ENCODE peak calls at places on chromosomes 4 and X, in four cellular contexts. J is activated CD8-positive, alpha-beta memory T cell treated with anti-CD3 and anti-CD28 coated beads for 48 hours; P is foreskin fibroblast; U is substantia nigra. O is an unnamed sample.

GRCh38 chrX:136816970-136817369 is 36.2 kb upstream of the ARHGEF6 start:
- DNase-seq in J (no peak), P (peak), U (no peak), O (no peak)

GRCh38 chrX:152842772-152843338 is 12.0 kb downstream of the NSDHL start:
- DNase-seq in J (no peak), P (no peak), U (no peak), O (no peak)

GRCh38 chr4:53131562-53131925 is 234.3 kb downstream of the SCFD2 start:
- DNase-seq in J (no peak), P (no peak), U (no peak), O (no peak)

GRCh38 chr4:121049072-121049599 is 23.2 kb downstream of the NDNF start:
- DNase-seq in J (no peak), P (no peak), U (no peak), O (no peak)

GRCh38 chr4:124854968-124855367 is 142.4 kb upstream of the ANKRD50 start:
- DNase-seq in J (no peak), P (peak), U (no peak), O (no peak)

GRCh38 chr4:183411291-183411861 is 33.1 kb upstream of the CDKN2AIP start:
- DNase-seq in J (no peak), P (peak), U (no peak), O (no peak)

GRCh38 chrX:13994104-13994503 is 35.6 kb downstream of the GEMIN8 start:
- DNase-seq in J (no peak), P (no peak), U (peak), O (no peak)

GRCh38 chr4:70759627-70760026 is 37.9 kb downstream of the RUFY3 start:
- DNase-seq in J (no peak), P (no peak), U (no peak), O (no peak)